ENCODE peak calls at places on chromosomes 3 and 15, in five cellular contexts. One of them, this sample, is unnamed.
A peak's percentile ranks its signal among the peaks of the same experiment; 100 is the strongest.

GRCh38 chr3:56119575-56120349 is 348.5 kb downstream of the ERC2 start:
- DNase-seq in heart left ventricle: peak; percentile 51
- DNase-seq in AG09309: peak; percentile 71
- DNase-seq in activated B cell treated with CpG ODN at 0.5 μM for 24 hours: no peak
- DNase-seq in HFFc6: peak; percentile 33
- DNase-seq in this sample: no peak

GRCh38 chr3:105253225-105253624 is 113.5 kb upstream of the ALCAM start:
- DNase-seq in heart left ventricle: no peak
- DNase-seq in AG09309: no peak
- DNase-seq in activated B cell treated with CpG ODN at 0.5 μM for 24 hours: no peak
- DNase-seq in HFFc6: no peak
- DNase-seq in this sample: no peak

GRCh38 chr3:151146071-151146730 is 56.8 kb downstream of the GPR171 start:
- DNase-seq in heart left ventricle: peak; percentile 70
- DNase-seq in AG09309: no peak
- DNase-seq in activated B cell treated with CpG ODN at 0.5 μM for 24 hours: peak; percentile 36
- DNase-seq in HFFc6: peak; percentile 59
- DNase-seq in this sample: peak; percentile 36

GRCh38 chr3:170632780-170633179 is 46.9 kb upstream of the SLC7A14 start:
- DNase-seq in heart left ventricle: no peak
- DNase-seq in AG09309: no peak
- DNase-seq in activated B cell treated with CpG ODN at 0.5 μM for 24 hours: no peak
- DNase-seq in HFFc6: no peak
- DNase-seq in this sample: no peak

GRCh38 chr3:120102232-120102631 is 8.0 kb upstream of the GSK3B start:
- DNase-seq in heart left ventricle: no peak
- DNase-seq in AG09309: no peak
- DNase-seq in activated B cell treated with CpG ODN at 0.5 μM for 24 hours: no peak
- DNase-seq in HFFc6: no peak
- DNase-seq in this sample: no peak

GRCh38 chr15:74664028-74664616 is 31.7 kb downstream of the EDC3 start:
- DNase-seq in heart left ventricle: peak; percentile 56
- DNase-seq in AG09309: no peak
- DNase-seq in activated B cell treated with CpG ODN at 0.5 μM for 24 hours: no peak
- DNase-seq in HFFc6: peak; percentile 45
- DNase-seq in this sample: no peak

GRCh38 chr3:188266581-188267274 is 112.8 kb downstream of the LPP start:
- DNase-seq in heart left ventricle: peak; percentile 47
- DNase-seq in AG09309: no peak
- DNase-seq in activated B cell treated with CpG ODN at 0.5 μM for 24 hours: no peak
- DNase-seq in HFFc6: peak; percentile 74
- DNase-seq in this sample: no peak

GRCh38 chr15:30917013-30917412 is 13.3 kb downstream of the FAN1 start:
- DNase-seq in heart left ventricle: no peak
- DNase-seq in AG09309: no peak
- DNase-seq in activated B cell treated with CpG ODN at 0.5 μM for 24 hours: no peak
- DNase-seq in HFFc6: no peak
- DNase-seq in this sample: no peak

GRCh38 chr15:98881526-98882517 is 125.8 kb downstream of the PGPEP1L start:
- DNase-seq in heart left ventricle: no peak
- DNase-seq in AG09309: no peak
- DNase-seq in activated B cell treated with CpG ODN at 0.5 μM for 24 hours: no peak
- DNase-seq in HFFc6: peak; percentile 56
- DNase-seq in this sample: no peak

GRCh38 chr3:138082085-138082991 is 33.1 kb downstream of the DZIP1L start:
- DNase-seq in heart left ventricle: no peak
- DNase-seq in AG09309: peak; percentile 62
- DNase-seq in activated B cell treated with CpG ODN at 0.5 μM for 24 hours: no peak
- DNase-seq in HFFc6: peak; percentile 67
- DNase-seq in this sample: no peak

GRCh38 chr3:21484323-21485154 is 266.5 kb downstream of the ZNF385D start:
- DNase-seq in heart left ventricle: peak; percentile 39
- DNase-seq in AG09309: no peak
- DNase-seq in activated B cell treated with CpG ODN at 0.5 μM for 24 hours: no peak
- DNase-seq in HFFc6: peak; percentile 77
- DNase-seq in this sample: no peak

GRCh38 chr3:32420138-32420981 is 28.7 kb downstream of the CMTM7 start:
- DNase-seq in heart left ventricle: no peak
- DNase-seq in AG09309: no peak
- DNase-seq in activated B cell treated with CpG ODN at 0.5 μM for 24 hours: peak; percentile 51
- DNase-seq in HFFc6: peak; percentile 38
- DNase-seq in this sample: no peak

GRCh38 chr3:191143224-191143623 is 55.8 kb upstream of the OSTN start:
- DNase-seq in heart left ventricle: no peak
- DNase-seq in AG09309: no peak
- DNase-seq in activated B cell treated with CpG ODN at 0.5 μM for 24 hours: no peak
- DNase-seq in HFFc6: no peak
- DNase-seq in this sample: no peak

GRCh38 chr3:99781761-99782160 is 35.9 kb upstream of the CMSS1 start:
- DNase-seq in heart left ventricle: no peak
- DNase-seq in AG09309: no peak
- DNase-seq in activated B cell treated with CpG ODN at 0.5 μM for 24 hours: no peak
- DNase-seq in HFFc6: peak; percentile 41
- DNase-seq in this sample: no peak

GRCh38 chr3:17905996-17906395 is 163.6 kb upstream of the TBC1D5 start:
- DNase-seq in heart left ventricle: no peak
- DNase-seq in AG09309: no peak
- DNase-seq in activated B cell treated with CpG ODN at 0.5 μM for 24 hours: no peak
- DNase-seq in HFFc6: no peak
- DNase-seq in this sample: no peak

GRCh38 chr3:61562810-61563613 is 1.6 kb downstream of the PTPRG start:
- DNase-seq in heart left ventricle: peak; percentile 47
- DNase-seq in AG09309: no peak
- DNase-seq in activated B cell treated with CpG ODN at 0.5 μM for 24 hours: no peak
- DNase-seq in HFFc6: no peak
- DNase-seq in this sample: no peak

GRCh38 chr15:58981808-58982475 is 5.5 kb upstream of the RNF111 start:
- DNase-seq in heart left ventricle: no peak
- DNase-seq in AG09309: no peak
- DNase-seq in activated B cell treated with CpG ODN at 0.5 μM for 24 hours: no peak
- DNase-seq in HFFc6: no peak
- DNase-seq in this sample: no peak

GRCh38 chr3:167033866-167034265 is 346.2 kb downstream of the ZBBX start:
- DNase-seq in heart left ventricle: no peak
- DNase-seq in AG09309: no peak
- DNase-seq in activated B cell treated with CpG ODN at 0.5 μM for 24 hours: no peak
- DNase-seq in HFFc6: no peak
- DNase-seq in this sample: no peak

GRCh38 chr3:167031364-167032049 is 348.6 kb downstream of the ZBBX start:
- DNase-seq in heart left ventricle: no peak
- DNase-seq in AG09309: no peak
- DNase-seq in activated B cell treated with CpG ODN at 0.5 μM for 24 hours: no peak
- DNase-seq in HFFc6: no peak
- DNase-seq in this sample: no peak

GRCh38 chr3:167030059-167030458 is 350.0 kb downstream of the ZBBX start:
- DNase-seq in heart left ventricle: no peak
- DNase-seq in AG09309: no peak
- DNase-seq in activated B cell treated with CpG ODN at 0.5 μM for 24 hours: no peak
- DNase-seq in HFFc6: no peak
- DNase-seq in this sample: no peak

GRCh38 chr3:167032267-167032876 is 347.7 kb downstream of the ZBBX start:
- DNase-seq in heart left ventricle: no peak
- DNase-seq in AG09309: no peak
- DNase-seq in activated B cell treated with CpG ODN at 0.5 μM for 24 hours: no peak
- DNase-seq in HFFc6: peak; percentile 3
- DNase-seq in this sample: no peak
- TF ChIP-seq CTCF in heart left ventricle: no peak
- TF ChIP-seq CTCF in AG09309: peak; percentile 6
- TF ChIP-seq CTCF in activated B cell treated with CpG ODN at 0.5 μM for 24 hours: no peak
- TF ChIP-seq CTCF in HFFc6: peak; percentile 52
- TF ChIP-seq CTCF in this sample: no peak

DNA sequence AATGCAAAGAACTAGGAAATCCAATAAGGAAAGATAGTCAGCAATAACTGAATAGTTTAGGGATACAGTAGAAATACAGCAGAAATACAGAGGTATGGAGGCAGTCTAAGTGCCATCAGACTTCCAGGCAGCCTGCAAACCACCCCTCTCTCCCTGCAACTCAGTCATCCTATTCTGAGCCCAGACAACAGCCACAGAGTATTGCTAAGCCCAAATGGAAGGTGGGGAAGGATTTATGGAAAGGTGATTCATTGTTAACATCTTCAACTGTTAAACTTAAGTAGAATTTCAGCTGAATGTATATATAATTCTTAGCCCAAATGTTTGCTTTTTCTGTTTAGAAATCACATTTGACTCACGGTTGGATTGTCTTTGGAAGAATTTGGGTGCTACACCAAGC is 300.4 kb downstream of the RBMS3 start:
- DNase-seq in heart left ventricle: no peak
- DNase-seq in AG09309: no peak
- DNase-seq in activated B cell treated with CpG ODN at 0.5 μM for 24 hours: no peak
- DNase-seq in HFFc6: no peak
- DNase-seq in this sample: no peak
- TF ChIP-seq CTCF in heart left ventricle: no peak
- TF ChIP-seq CTCF in AG09309: no peak
- TF ChIP-seq CTCF in activated B cell treated with CpG ODN at 0.5 μM for 24 hours: no peak
- TF ChIP-seq CTCF in HFFc6: no peak
- TF ChIP-seq CTCF in this sample: no peak

DNA sequence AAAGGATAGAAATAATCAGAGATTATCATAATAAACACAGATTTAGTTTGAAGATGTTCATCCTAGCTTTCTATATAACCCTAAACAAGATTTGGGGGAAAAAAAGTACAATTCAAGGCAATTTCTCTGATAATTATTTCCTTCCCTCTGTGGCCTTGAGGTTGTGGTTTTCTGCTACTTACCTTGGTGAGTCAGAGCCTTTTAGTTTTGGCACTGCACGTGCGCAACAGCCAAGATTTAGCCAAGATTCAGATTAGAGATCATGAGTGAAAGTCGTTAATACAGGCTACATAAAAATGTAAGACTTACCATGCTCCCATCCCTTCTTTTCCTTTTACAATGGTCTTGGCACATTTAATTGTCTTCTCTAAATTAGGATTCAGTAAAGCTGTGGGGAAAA is 6.7 kb downstream of the LYZL4 start:
- DNase-seq in heart left ventricle: no peak
- DNase-seq in AG09309: no peak
- DNase-seq in activated B cell treated with CpG ODN at 0.5 μM for 24 hours: no peak
- DNase-seq in HFFc6: no peak
- DNase-seq in this sample: no peak
- TF ChIP-seq CTCF in heart left ventricle: no peak
- TF ChIP-seq CTCF in AG09309: no peak
- TF ChIP-seq CTCF in activated B cell treated with CpG ODN at 0.5 μM for 24 hours: no peak
- TF ChIP-seq CTCF in HFFc6: no peak
- TF ChIP-seq CTCF in this sample: no peak

GRCh38 chr3:165210132-165210531 is 13.9 kb upstream of the SLITRK3 start:
- DNase-seq in heart left ventricle: no peak
- DNase-seq in AG09309: no peak
- DNase-seq in activated B cell treated with CpG ODN at 0.5 μM for 24 hours: no peak
- DNase-seq in HFFc6: peak; percentile 2
- DNase-seq in this sample: no peak
- TF ChIP-seq CTCF in heart left ventricle: no peak
- TF ChIP-seq CTCF in AG09309: peak; percentile 12
- TF ChIP-seq CTCF in activated B cell treated with CpG ODN at 0.5 μM for 24 hours: no peak
- TF ChIP-seq CTCF in HFFc6: peak; percentile 66
- TF ChIP-seq CTCF in this sample: no peak